ENCODE peak calls at places on chromosome 14, in nine cellular contexts. X is pancreas, Y is tibial nerve, Z is foreskin keratinocyte, N is colonic mucosa, G is fibroblast of lung, L is neural progenitor cell, D is heart left ventricle, Q is hepatocyte. B is an unnamed sample.

GRCh38 chr14:61620130-61620946 is 75.0 kb upstream of the HIF1A start:
- DNase-seq in X (no peak), Y (no peak), Z (no peak), N (no peak), G (peak), L (no peak), D (no peak), Q (peak), B (no peak)

GRCh38 chr14:74658535-74659130 is 46.6 kb upstream of the LTBP2 start:
- DNase-seq in X (no peak), Y (no peak), Z (no peak), N (no peak), G (peak), L (no peak), D (no peak), Q (no peak), B (no peak)

GRCh38 chr14:85471744-85472143 is 58.2 kb upstream of the FLRT2 start:
- DNase-seq in X (peak), Y (no peak), Z (peak), N (no peak), G (peak), L (no peak), D (no peak), Q (peak), B (no peak)

GRCh38 chr14:28141662-28142061 is 624.9 kb upstream of the FOXG1 start:
- DNase-seq in X (no peak), Y (no peak), Z (no peak), N (no peak), G (no peak), L (no peak), D (no peak), Q (no peak), B (no peak)

GRCh38 chr14:86035882-86036281 is 505.9 kb downstream of the FLRT2 start:
- DNase-seq in X (no peak), Y (no peak), Z (no peak), N (no peak), G (no peak), L (peak), D (no peak), Q (peak), B (no peak)

GRCh38 chr14:54147285-54147684 is 190.7 kb upstream of the BMP4 start:
- DNase-seq in X (no peak), Y (no peak), Z (peak), N (no peak), G (peak), L (no peak), D (no peak), Q (no peak), B (no peak)

GRCh38 chr14:33335366-33335765 is 396.7 kb downstream of the NPAS3 start:
- DNase-seq in X (no peak), Y (no peak), Z (no peak), N (no peak), G (peak), L (no peak), D (no peak), Q (no peak), B (no peak)

GRCh38 chr14:55074662-55075061 is 23.2 kb downstream of the MAPK1IP1L start:
- DNase-seq in X (no peak), Y (no peak), Z (no peak), N (no peak), G (peak), L (no peak), D (no peak), Q (no peak), B (no peak)

GRCh38 chr14:69483765-69484443 is 624 bp upstream of the PLEKHD1 start:
- DNase-seq in X (no peak), Y (no peak), Z (no peak), N (no peak), G (peak), L (peak), D (no peak), Q (peak), B (peak)

GRCh38 chr14:21096889-21097615 is 1.4 kb downstream of the ZNF219 start:
- DNase-seq in X (no peak), Y (no peak), Z (peak), N (no peak), G (no peak), L (no peak), D (no peak), Q (no peak), B (no peak)

GRCh38 chr14:75259510-75259855 is 19.1 kb upstream of the FOS start:
- DNase-seq in X (no peak), Y (no peak), Z (peak), N (no peak), G (peak), L (no peak), D (no peak), Q (peak), B (no peak)

GRCh38 chr14:105884808-105885281 is 358.5 kb downstream of the TMEM121 start:
- DNase-seq in X (no peak), Y (no peak), Z (no peak), N (no peak), G (no peak), L (no peak), D (peak), Q (no peak), B (no peak)

GRCh38 chr14:39432619-39433451 is 602 bp upstream of the FBXO33 start:
- DNase-seq in X (peak), Y (peak), Z (peak), N (peak), G (peak), L (peak), D (peak), Q (peak), B (peak)

GRCh38 chr14:77260631-77261030 is 10.4 kb downstream of the NGB start:
- DNase-seq in X (no peak), Y (no peak), Z (no peak), N (no peak), G (no peak), L (no peak), D (no peak), Q (peak), B (no peak)

GRCh38 chr14:77018785-77019184 is 9.7 kb downstream of the IRF2BPL start:
- DNase-seq in X (no peak), Y (no peak), Z (no peak), N (no peak), G (no peak), L (no peak), D (no peak), Q (no peak), B (no peak)

GRCh38 chr14:105540811-105541210 is 14.4 kb downstream of the TMEM121 start:
- DNase-seq in X (no peak), Y (no peak), Z (no peak), N (no peak), G (no peak), L (no peak), D (no peak), Q (no peak), B (peak)

GRCh38 chr14:68501621-68502052 is 291.2 kb downstream of the ZFP36L1 start:
- DNase-seq in X (no peak), Y (peak), Z (no peak), N (no peak), G (no peak), L (no peak), D (peak), Q (no peak), B (no peak)

GRCh38 chr14:69605761-69606160 is 5.6 kb upstream of the SUSD6 start:
- DNase-seq in X (no peak), Y (no peak), Z (no peak), N (peak), G (no peak), L (no peak), D (no peak), Q (no peak), B (no peak)

GRCh38 chr14:105182296-105183020 is 1.3 kb upstream of the NUDT14 start:
- DNase-seq in X (no peak), Y (no peak), Z (no peak), N (no peak), G (no peak), L (no peak), D (no peak), Q (no peak), B (no peak)

GRCh38 chr14:38101679-38102078 is 106.0 kb upstream of the SSTR1 start:
- DNase-seq in X (no peak), Y (no peak), Z (no peak), N (no peak), G (no peak), L (no peak), D (no peak), Q (no peak), B (no peak)

GRCh38 chr14:22781606-22782000 is 15.1 kb downstream of the OXA1L start:
- DNase-seq in X (no peak), Y (no peak), Z (peak), N (no peak), G (peak), L (no peak), D (no peak), Q (no peak), B (no peak)

GRCh38 chr14:29671034-29671433 is 256.6 kb downstream of the PRKD1 start:
- DNase-seq in X (no peak), Y (no peak), Z (no peak), N (no peak), G (peak), L (no peak), D (no peak), Q (no peak), B (no peak)

GRCh38 chr14:75294649-75295033 is 16.0 kb downstream of the FOS start:
- DNase-seq in X (no peak), Y (no peak), Z (no peak), N (no peak), G (no peak), L (peak), D (no peak), Q (peak), B (no peak)

GRCh38 chr14:55130194-55130550 is 1.1 kb downstream of the LGALS3 start:
- DNase-seq in X (peak), Y (no peak), Z (peak), N (no peak), G (peak), L (no peak), D (no peak), Q (no peak), B (no peak)

GRCh38 chr14:60705100-60705499 is 19.1 kb downstream of the SIX4 start:
- DNase-seq in X (no peak), Y (no peak), Z (no peak), N (no peak), G (no peak), L (peak), D (no peak), Q (no peak), B (no peak)

GRCh38 chr14:59038746-59039145 is 149.7 kb upstream of the DAAM1 start:
- DNase-seq in X (no peak), Y (no peak), Z (no peak), N (no peak), G (no peak), L (no peak), D (no peak), Q (no peak), B (no peak)

GRCh38 chr14:41597647-41598046 is 9.0 kb upstream of the LRFN5 start:
- DNase-seq in X (no peak), Y (no peak), Z (no peak), N (no peak), G (no peak), L (no peak), D (no peak), Q (no peak), B (no peak)

GRCh38 chr14:63182967-63183366 is 21.3 kb upstream of the RHOJ start:
- DNase-seq in X (no peak), Y (no peak), Z (no peak), N (no peak), G (no peak), L (no peak), D (no peak), Q (no peak), B (no peak)

GRCh38 chr14:67636361-67636919 is 16.7 kb downstream of the ARG2 start:
- DNase-seq in X (no peak), Y (no peak), Z (peak), N (no peak), G (no peak), L (no peak), D (no peak), Q (peak), B (no peak)

GRCh38 chr14:82999802-83000201 is 1466.1 kb upstream of the SEL1L start:
- DNase-seq in X (no peak), Y (no peak), Z (no peak), N (no peak), G (no peak), L (peak), D (no peak), Q (no peak), B (no peak)

GRCh38 chr14:46054526-46054925 is 597.1 kb downstream of the RPL10L start:
- DNase-seq in X (no peak), Y (no peak), Z (peak), N (no peak), G (peak), L (no peak), D (no peak), Q (no peak), B (no peak)

GRCh38 chr14:54000341-54000811 is 43.8 kb upstream of the BMP4 start:
- DNase-seq in X (no peak), Y (no peak), Z (peak), N (no peak), G (peak), L (no peak), D (no peak), Q (no peak), B (no peak)

GRCh38 chr14:61609143-61609851 is 86.0 kb upstream of the HIF1A start:
- DNase-seq in X (no peak), Y (no peak), Z (no peak), N (no peak), G (peak), L (peak), D (no peak), Q (no peak), B (no peak)

GRCh38 chr14:38238881-38239280 is 17.0 kb downstream of the CLEC14A start:
- DNase-seq in X (no peak), Y (no peak), Z (no peak), N (no peak), G (peak), L (no peak), D (no peak), Q (no peak), B (no peak)

GRCh38 chr14:78162202-78162601 is 8.0 kb upstream of the NRXN3 start:
- DNase-seq in X (no peak), Y (no peak), Z (no peak), N (no peak), G (peak), L (no peak), D (no peak), Q (no peak), B (no peak)

GRCh38 chr14:103013028-103013427 is 44.3 kb downstream of the CDC42BPB start:
- DNase-seq in X (no peak), Y (no peak), Z (no peak), N (no peak), G (no peak), L (no peak), D (no peak), Q (no peak), B (peak)
- TF ChIP-seq CTCF in X (no peak), Y (no peak), Z (no peak), N (no peak), G (no peak), L (no peak), D (no peak), Q (no peak), B (no peak)

DNA sequence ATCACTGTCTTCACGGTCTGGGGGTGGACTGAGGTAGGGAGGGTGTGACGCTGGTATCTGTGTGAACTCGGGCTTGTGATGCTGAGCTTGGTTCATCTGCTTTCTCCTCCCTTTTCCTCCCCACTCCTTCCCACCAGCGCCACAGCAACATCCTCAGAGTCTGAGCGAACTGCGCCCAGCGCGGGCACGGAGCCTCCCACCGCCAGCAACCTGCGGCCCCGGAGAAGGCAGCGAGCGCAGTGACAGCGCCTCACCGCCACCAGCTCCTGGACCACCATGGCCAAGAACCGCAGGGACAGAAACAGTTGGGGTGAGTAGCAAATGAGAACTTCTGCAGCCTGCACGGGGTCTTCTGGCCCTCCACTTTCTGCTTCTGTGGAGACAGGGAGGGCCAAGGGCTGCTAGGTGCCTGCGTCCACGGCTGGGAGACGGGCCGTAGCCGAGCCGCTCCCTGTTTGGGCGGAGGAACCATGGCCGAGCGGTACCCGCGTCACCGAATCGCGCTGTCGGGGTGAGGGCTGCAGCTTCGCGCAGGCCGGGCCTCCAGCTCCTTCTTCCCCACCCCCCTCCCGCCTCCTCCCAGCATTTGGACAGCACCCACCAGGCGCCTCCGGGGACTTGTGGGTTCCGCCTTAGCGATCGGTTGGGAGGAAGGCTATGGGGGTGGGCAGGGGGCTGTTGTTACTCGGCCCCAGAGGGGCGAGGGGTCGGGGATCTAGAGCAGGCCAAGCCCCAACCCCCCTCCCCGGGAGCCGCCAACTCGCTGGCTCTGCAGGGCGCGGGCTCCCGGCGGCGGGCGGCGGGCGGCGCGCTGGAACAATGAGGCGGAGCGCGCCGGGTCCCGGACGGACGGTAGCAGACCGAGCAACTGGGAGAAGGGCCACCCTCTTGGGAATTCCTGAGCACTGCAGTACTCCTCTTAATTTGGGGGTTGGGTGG is at the start of gene ATL1:
- DNase-seq in X (peak), Y (peak), Z (peak), N (peak), G (peak), L (peak), D (peak), Q (peak), B (peak)
- H3K27ac ChIP-seq in X (peak), Y (peak), Z (no peak), N (peak), G (peak), L (no peak), D (peak), Q (peak), B (peak)

GRCh38 chr14:24428628-24429394 is 657 bp downstream of the CBLN3 start:
- DNase-seq in X (no peak), Y (no peak), Z (no peak), N (no peak), G (no peak), L (no peak), D (no peak), Q (no peak), B (no peak)

GRCh38 chr14:24426912-24427536 is 2.4 kb downstream of the CBLN3 start:
- DNase-seq in X (peak), Y (no peak), Z (peak), N (peak), G (no peak), L (no peak), D (no peak), Q (peak), B (no peak)

GRCh38 chr14:24425704-24426103 is 3.8 kb downstream of the CBLN3 start:
- DNase-seq in X (no peak), Y (no peak), Z (peak), N (no peak), G (peak), L (no peak), D (no peak), Q (peak), B (no peak)

GRCh38 chr14:24427537-24428508 is 1.6 kb downstream of the CBLN3 start:
- DNase-seq in X (no peak), Y (no peak), Z (no peak), N (no peak), G (no peak), L (no peak), D (no peak), Q (no peak), B (no peak)

DNA sequence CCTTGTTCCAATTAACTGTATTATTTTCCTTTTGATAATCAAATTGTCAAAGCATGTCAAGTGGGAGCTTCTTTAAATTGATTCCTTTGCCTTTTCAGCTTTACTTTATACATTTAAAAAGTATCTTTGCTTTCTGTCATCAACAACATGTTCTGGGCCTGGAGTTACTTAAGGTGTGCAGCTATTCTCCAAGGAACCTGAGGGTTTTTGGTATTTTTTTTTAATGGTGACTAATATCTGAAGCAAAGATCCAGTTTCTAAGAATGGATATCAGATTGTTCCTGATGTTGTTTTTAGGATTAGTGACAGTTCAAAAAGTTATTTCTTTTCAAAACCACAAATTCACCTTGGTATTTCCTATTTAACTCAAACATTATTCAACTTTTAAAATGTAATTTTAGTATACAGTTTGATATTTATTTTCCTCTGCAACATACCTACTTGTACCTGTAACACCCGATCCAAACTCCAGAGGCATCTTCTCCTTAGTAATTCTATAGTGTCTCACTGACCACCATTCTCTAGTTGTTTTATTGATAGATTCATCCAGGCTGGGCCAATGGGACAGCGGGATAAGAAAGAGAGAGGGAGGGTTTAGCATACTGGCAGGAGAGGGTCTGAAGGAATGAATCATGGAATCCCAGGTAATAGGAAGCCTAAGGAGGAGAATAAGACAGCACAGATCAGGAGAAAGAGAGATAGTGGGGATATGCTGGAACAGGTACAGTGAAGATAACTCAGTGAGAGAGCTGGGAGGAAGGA is 3.1 kb downstream of the CBLN3 start:
- DNase-seq in X (no peak), Y (no peak), Z (peak), N (no peak), G (no peak), L (no peak), D (no peak), Q (no peak), B (no peak)
- TF ChIP-seq CTCF in X (no peak), Y (no peak), Z (no peak), N (no peak), G (no peak), L (no peak), D (no peak), Q (no peak), B (no peak)

DNA sequence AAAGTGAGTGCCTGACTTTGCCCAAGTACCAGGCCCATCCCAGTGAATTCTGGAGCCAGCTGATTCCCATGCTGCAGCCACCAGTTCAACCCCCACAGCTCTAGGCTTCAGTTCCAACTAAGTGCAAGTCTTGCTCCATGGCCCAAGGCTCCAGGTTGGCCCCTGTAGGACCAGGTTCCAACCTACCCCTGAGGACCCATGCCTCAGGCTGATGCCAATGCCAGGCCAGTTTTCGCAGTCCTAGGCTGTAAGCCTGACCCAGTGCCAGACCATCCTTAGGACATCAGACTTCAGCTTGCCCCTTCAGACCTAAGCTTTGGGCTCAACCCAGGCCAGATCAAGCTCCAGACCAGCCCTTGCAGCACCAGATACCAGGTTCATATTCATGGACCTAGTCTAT is 352.6 kb downstream of the FSCB start:
- DNase-seq in X (no peak), Y (no peak), Z (no peak), N (no peak), G (no peak), L (no peak), D (no peak), Q (no peak), B (no peak)
- H3K27ac ChIP-seq in X (no peak), Y (no peak), Z (no peak), N (no peak), G (no peak), L (no peak), D (no peak), Q (no peak), B (no peak)

DNA sequence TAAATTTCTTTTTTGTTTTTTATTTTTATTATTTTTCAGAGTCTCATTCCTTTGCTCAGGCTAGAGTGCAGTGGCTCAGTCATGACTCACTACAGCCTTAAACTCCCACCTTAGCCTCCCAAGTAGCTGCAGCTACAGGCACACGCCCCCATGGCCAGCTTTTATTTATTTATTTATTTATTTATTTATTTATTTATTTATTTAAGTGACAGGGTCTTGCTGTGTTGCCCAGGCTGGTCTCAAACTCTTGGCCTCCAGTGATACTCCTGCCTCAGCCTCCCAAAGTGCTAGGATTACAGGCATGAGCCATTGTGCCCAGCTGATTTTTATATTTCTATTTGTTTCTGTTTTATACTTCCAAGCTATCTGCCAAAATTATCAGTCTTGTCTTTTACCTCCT is 89.2 kb upstream of the EVL start:
- DNase-seq in X (no peak), Y (no peak), Z (no peak), N (no peak), G (no peak), L (no peak), D (no peak), Q (no peak), B (no peak)
- TF ChIP-seq CTCF in X (no peak), Y (no peak), Z (no peak), N (no peak), G (no peak), L (no peak), D (no peak), Q (no peak), B (no peak)